ENCODE peak calls at places on chromosome 1, in seven cellular contexts. D, P, S, F, A, H and V are unnamed samples.
A peak's percentile ranks its signal among the peaks of the same experiment; 100 is the strongest.

GRCh38 chr1:109135940-109136339 is 22.0 kb downstream of the ELAPOR1 start:
- DNase-seq in D (no peak), P (no peak), S (no peak), F (no peak), A (no peak), H (no peak), V (no peak)

GRCh38 chr1:7207875-7208646 is 422.8 kb downstream of the CAMTA1 start:
- DNase-seq in D (peak; percentile 67), P (no peak), S (no peak), F (no peak), A (peak; percentile 25), H (peak; percentile 63), V (peak; percentile 66)

GRCh38 chr1:218459878-218460277 is 114.7 kb downstream of the TGFB2 start:
- DNase-seq in D (peak; percentile 84), P (no peak), S (no peak), F (no peak), A (peak; percentile 9), H (no peak), V (no peak)

GRCh38 chr1:209621329-209621728 is 30.9 kb downstream of the LAMB3 start:
- DNase-seq in D (no peak), P (no peak), S (no peak), F (no peak), A (no peak), H (no peak), V (peak; percentile 49)

GRCh38 chr1:119409731-119410130 is 5.2 kb upstream of the HSD3B2 start:
- DNase-seq in D (no peak), P (no peak), S (no peak), F (no peak), A (no peak), H (no peak), V (no peak)

GRCh38 chr1:31811605-31812004 is 4.2 kb downstream of the SPOCD1 start:
- DNase-seq in D (peak; percentile 27), P (no peak), S (no peak), F (no peak), A (peak; percentile 35), H (no peak), V (no peak)

GRCh38 chr1:24926596-24927249 is 3.4 kb downstream of the RUNX3 start:
- DNase-seq in D (no peak), P (no peak), S (no peak), F (peak; percentile 55), A (no peak), H (no peak), V (no peak)

GRCh38 chr1:85650645-85651044 is 57.6 kb downstream of the ZNHIT6 start:
- DNase-seq in D (no peak), P (no peak), S (no peak), F (no peak), A (no peak), H (no peak), V (no peak)

GRCh38 chr1:11237364-11237755 is 25.0 kb downstream of the MTOR start:
- DNase-seq in D (no peak), P (no peak), S (no peak), F (no peak), A (no peak), H (no peak), V (peak; percentile 24)

GRCh38 chr1:240501115-240501514 is 110.8 kb downstream of the GREM2 start:
- DNase-seq in D (peak; percentile 32), P (no peak), S (no peak), F (no peak), A (no peak), H (no peak), V (no peak)
- TF ChIP-seq EP300 in D (no peak), P (no peak), S (no peak), F (no peak), A (no peak), H (no peak), V (no peak)

GRCh38 chr1:200490183-200490582 is 80.3 kb upstream of the ZNF281 start:
- DNase-seq in D (no peak), P (no peak), S (no peak), F (no peak), A (no peak), H (no peak), V (no peak)

GRCh38 chr1:200491097-200491496 is 81.3 kb upstream of the ZNF281 start:
- DNase-seq in D (no peak), P (no peak), S (no peak), F (no peak), A (no peak), H (no peak), V (no peak)

GRCh38 chr1:200495901-200496300 is 86.1 kb upstream of the ZNF281 start:
- DNase-seq in D (no peak), P (no peak), S (no peak), F (no peak), A (no peak), H (no peak), V (no peak)

GRCh38 chr1:200496937-200497336 is 87.1 kb upstream of the ZNF281 start:
- DNase-seq in D (no peak), P (no peak), S (no peak), F (no peak), A (no peak), H (no peak), V (no peak)

GRCh38 chr1:200493344-200493743 is 83.5 kb upstream of the ZNF281 start:
- DNase-seq in D (no peak), P (no peak), S (no peak), F (no peak), A (no peak), H (no peak), V (no peak)
- TF ChIP-seq EP300 in D (no peak), P (no peak), S (no peak), F (no peak), A (no peak), H (no peak), V (no peak)

DNA sequence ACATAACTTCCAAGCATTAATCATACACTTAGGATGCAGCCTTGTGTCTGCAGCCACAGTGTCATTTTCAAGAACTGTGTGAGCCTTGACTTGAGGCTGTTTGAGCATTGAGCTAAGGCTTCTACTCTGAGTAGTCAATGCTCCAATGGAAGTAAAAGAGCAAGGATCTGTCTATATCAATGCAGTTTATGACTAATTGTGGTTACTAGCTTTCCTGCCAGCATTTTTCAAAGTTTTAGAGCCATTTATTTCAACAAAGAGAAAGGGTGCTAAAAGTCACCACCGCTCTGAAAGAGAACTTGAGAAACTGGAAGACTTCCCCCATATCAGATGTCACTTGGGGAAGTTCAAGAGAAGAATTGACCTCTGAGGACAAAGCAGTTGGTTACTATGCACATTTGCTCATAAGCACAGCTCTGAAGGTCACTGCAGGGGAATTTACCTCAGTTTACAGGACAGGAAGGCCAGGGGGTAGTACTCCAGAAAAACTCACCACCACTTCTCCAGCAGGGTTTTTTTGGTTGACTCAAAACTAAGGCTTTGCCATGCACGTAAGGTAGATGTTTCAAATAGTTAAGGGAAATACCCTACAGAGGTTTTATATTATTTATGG is 24.5 kb upstream of the RGS1 start:
- DNase-seq in D (peak; percentile 7), P (no peak), S (no peak), F (no peak), A (no peak), H (no peak), V (no peak)
- TF ChIP-seq EP300 in D (no peak), P (no peak), S (no peak), F (no peak), A (no peak), H (no peak), V (no peak)

GRCh38 chr1:228154021-228154684 is 4.4 kb downstream of the GJC2 start:
- DNase-seq in D (no peak), P (peak; percentile 6), S (no peak), F (peak; percentile 50), A (no peak), H (no peak), V (no peak)

GRCh38 chr1:228156518-228156875 is 6.8 kb downstream of the GJC2 start:
- DNase-seq in D (no peak), P (no peak), S (no peak), F (no peak), A (no peak), H (no peak), V (peak; percentile 30)

GRCh38 chr1:228155596-228156517 is 6.1 kb downstream of the GJC2 start:
- DNase-seq in D (no peak), P (no peak), S (no peak), F (peak; percentile 59), A (no peak), H (no peak), V (peak; percentile 29)

GRCh38 chr1:228156941-228157351 is 7.2 kb downstream of the GJC2 start:
- DNase-seq in D (no peak), P (no peak), S (no peak), F (peak; percentile 61), A (no peak), H (no peak), V (peak; percentile 22)

GRCh38 chr1:228154685-228155571 is 5.2 kb downstream of the GJC2 start:
- DNase-seq in D (no peak), P (no peak), S (no peak), F (peak; percentile 56), A (no peak), H (no peak), V (no peak)
- TF ChIP-seq EP300 in D (no peak), P (no peak), S (no peak), F (no peak), A (no peak), H (no peak), V (no peak)

GRCh38 chr1:43836267-43836951 is 97.2 kb upstream of the ARTN start:
- DNase-seq in D (no peak), P (no peak), S (peak; percentile 80), F (peak; percentile 76), A (peak; percentile 55), H (peak; percentile 86), V (peak; percentile 58)

GRCh38 chr1:43834280-43835140 is 99.1 kb upstream of the ARTN start:
- DNase-seq in D (no peak), P (no peak), S (peak; percentile 81), F (no peak), A (no peak), H (no peak), V (no peak)

GRCh38 chr1:43831866-43832654 is 101.5 kb upstream of the ARTN start:
- DNase-seq in D (no peak), P (no peak), S (no peak), F (no peak), A (no peak), H (no peak), V (no peak)

GRCh38 chr1:43833013-43833412 is 100.6 kb upstream of the ARTN start:
- DNase-seq in D (no peak), P (no peak), S (no peak), F (no peak), A (no peak), H (no peak), V (no peak)

DNA sequence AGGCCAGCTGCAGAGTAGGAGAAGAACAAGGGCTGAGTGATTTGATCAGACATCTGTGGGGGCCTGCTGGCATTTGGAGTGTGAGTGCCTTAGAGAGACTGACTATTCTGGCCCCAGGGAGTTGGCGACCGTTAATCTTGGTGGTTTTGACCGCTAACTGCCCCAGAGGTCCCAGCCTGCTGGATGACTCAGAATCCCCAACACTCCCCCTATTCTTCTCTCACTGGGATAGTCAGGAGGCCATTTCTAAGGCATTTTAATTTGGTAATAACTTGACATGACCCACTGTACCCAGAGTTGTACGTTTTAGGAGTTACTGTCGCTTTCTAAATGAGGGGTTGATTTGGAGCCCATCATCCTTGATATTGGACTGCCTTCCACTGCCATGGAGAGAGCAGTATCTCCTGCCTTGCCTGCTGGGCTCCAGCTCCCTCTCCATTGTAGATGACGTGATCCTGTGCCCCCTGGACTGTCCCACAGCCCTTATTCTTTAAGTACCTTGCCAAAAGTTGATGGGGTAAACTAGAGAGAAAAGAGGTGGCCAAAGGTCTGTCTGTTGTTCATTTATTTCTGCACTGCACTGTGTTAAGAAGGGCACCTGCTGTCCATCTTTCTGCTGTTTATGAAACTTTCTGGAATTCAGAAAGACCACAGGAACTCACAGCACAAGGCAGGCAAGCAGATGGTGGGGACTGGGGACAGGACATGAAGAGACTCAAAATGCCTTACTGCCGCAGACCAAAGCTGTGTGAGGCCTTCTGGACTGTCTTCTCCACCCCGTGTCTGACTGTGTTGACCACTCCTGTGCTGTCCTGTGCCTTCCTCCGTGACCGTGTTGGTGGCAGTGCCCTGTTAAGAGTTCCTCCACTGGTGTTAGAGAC is 98.2 kb upstream of the ARTN start:
- DNase-seq in D (no peak), P (no peak), S (peak; percentile 21), F (no peak), A (no peak), H (no peak), V (no peak)
- TF ChIP-seq EP300 in D (no peak), P (no peak), S (no peak), F (no peak), A (no peak), H (no peak), V (no peak)